ENCODE peak calls at places on chromosomes 6 and 20, in nine cellular contexts. I is GM06990, A is left lung, V is ovary, K is cardiac fibroblast, W is psoas muscle, H is tibial nerve, G is HepG2, R is heart left ventricle. N is an unnamed sample.

GRCh38 chr6:134707342-134707982 is 242.4 kb downstream of the ALDH8A1 start:
- DNase-seq in I (no peak), A (no peak), V (no peak), K (peak), W (no peak), H (no peak), G (peak), R (no peak), N (no peak)

GRCh38 chr6:132734694-132735236 is 20.9 kb upstream of the VNN1 start:
- DNase-seq in I (no peak), A (no peak), V (no peak), K (peak), W (no peak), H (no peak), G (peak), R (no peak), N (no peak)

GRCh38 chr6:106316376-106316769 is 9.2 kb downstream of the ATG5 start:
- DNase-seq in I (no peak), A (no peak), V (no peak), K (no peak), W (no peak), H (no peak), G (no peak), R (no peak), N (no peak)

GRCh38 chr20:54494303-54495006 is 19.1 kb downstream of the DOK5 start:
- DNase-seq in I (no peak), A (no peak), V (no peak), K (no peak), W (no peak), H (no peak), G (no peak), R (no peak), N (no peak)

GRCh38 chr6:45416700-45417099 is 39.0 kb upstream of the SUPT3H start:
- DNase-seq in I (no peak), A (no peak), V (no peak), K (peak), W (no peak), H (no peak), G (no peak), R (no peak), N (no peak)

GRCh38 chr6:21801786-21802610 is 208.4 kb downstream of the SOX4 start:
- DNase-seq in I (no peak), A (no peak), V (no peak), K (no peak), W (no peak), H (no peak), G (no peak), R (no peak), N (no peak)

GRCh38 chr6:144736763-144737162 is 451.6 kb downstream of the UTRN start:
- DNase-seq in I (no peak), A (no peak), V (no peak), K (no peak), W (no peak), H (no peak), G (no peak), R (no peak), N (no peak)

GRCh38 chr20:48822879-48823385 is 4.9 kb downstream of the PREX1 start:
- DNase-seq in I (no peak), A (no peak), V (no peak), K (no peak), W (no peak), H (no peak), G (no peak), R (no peak), N (no peak)

GRCh38 chr20:60481742-60482133 is 523.5 kb downstream of the CDH26 start:
- DNase-seq in I (no peak), A (no peak), V (no peak), K (no peak), W (no peak), H (no peak), G (no peak), R (no peak), N (no peak)

GRCh38 chr20:2326046-2326445 is 30.2 kb downstream of the TGM3 start:
- DNase-seq in I (no peak), A (no peak), V (no peak), K (no peak), W (no peak), H (no peak), G (no peak), R (no peak), N (no peak)

GRCh38 chr20:54078296-54078695 is 7.9 kb upstream of the BCAS1 start:
- DNase-seq in I (no peak), A (no peak), V (no peak), K (no peak), W (no peak), H (no peak), G (peak), R (no peak), N (no peak)

GRCh38 chr6:41659935-41660334 is 21.7 kb downstream of the MDFI start:
- DNase-seq in I (no peak), A (no peak), V (no peak), K (no peak), W (no peak), H (no peak), G (no peak), R (no peak), N (no peak)

GRCh38 chr6:15752820-15753219 is 90.0 kb upstream of the DTNBP1 start:
- DNase-seq in I (no peak), A (no peak), V (no peak), K (no peak), W (no peak), H (no peak), G (peak), R (no peak), N (no peak)
- TF ChIP-seq CTCF in I (no peak), A (no peak), V (no peak), K (no peak), W (no peak), H (no peak), G (peak), R (peak), N (no peak)

GRCh38 chr6:167245586-167245985 is 45.5 kb upstream of the UNC93A start:
- DNase-seq in I (no peak), A (no peak), V (no peak), K (no peak), W (no peak), H (no peak), G (no peak), R (no peak), N (no peak)
- TF ChIP-seq CTCF in I (no peak), A (no peak), V (no peak), K (no peak), W (no peak), H (no peak), G (no peak), R (no peak), N (no peak)

GRCh38 chr6:34556031-34556471 is at the start of gene SPDEF:
- DNase-seq in I (no peak), A (no peak), V (no peak), K (no peak), W (no peak), H (no peak), G (peak), R (no peak), N (no peak)
- TF ChIP-seq CTCF in I (no peak), A (no peak), V (no peak), K (no peak), W (no peak), H (no peak), G (no peak), R (no peak), N (no peak)

GRCh38 chr20:62860391-62860923 is 1.2 kb downstream of the TCFL5 start:
- DNase-seq in I (no peak), A (peak), V (no peak), K (peak), W (peak), H (no peak), G (peak), R (no peak), N (no peak)
- TF ChIP-seq CTCF in I (no peak), A (no peak), V (no peak), K (no peak), W (no peak), H (no peak), G (peak), R (no peak), N (no peak)

GRCh38 chr6:167209577-167209975 is 51.8 kb upstream of the GPR31 start:
- DNase-seq in I (no peak), A (no peak), V (no peak), K (no peak), W (no peak), H (no peak), G (no peak), R (no peak), N (no peak)
- TF ChIP-seq CTCF in I (no peak), A (no peak), V (no peak), K (no peak), W (no peak), H (no peak), G (no peak), R (no peak), N (no peak)

GRCh38 chr6:53547815-53548496 is 3.1 kb upstream of the GCLC start:
- DNase-seq in I (peak), A (peak), V (peak), K (peak), W (peak), H (peak), G (peak), R (peak), N (peak)
- TF ChIP-seq CTCF in I (no peak), A (no peak), V (no peak), K (no peak), W (no peak), H (peak), G (peak), R (no peak), N (no peak)

GRCh38 chr6:31760790-31761189 is 1.7 kb upstream of the SAPCD1 start:
- DNase-seq in I (no peak), A (no peak), V (no peak), K (no peak), W (no peak), H (no peak), G (no peak), R (no peak), N (no peak)
- TF ChIP-seq CTCF in I (no peak), A (no peak), V (no peak), K (no peak), W (no peak), H (no peak), G (no peak), R (no peak), N (no peak)